ENCODE peak calls at places on chromosome 10, in four cellular contexts. O, Z, V and I are unnamed samples.

GRCh38 chr10:131723601-131724530 is 176.9 kb upstream of the PPP2R2D start:
- DNase-seq in Z (no peak), O (peak; percentile 27), V (no peak), I (no peak)

GRCh38 chr10:116146374-116146773 is 126.6 kb downstream of the GFRA1 start:
- DNase-seq in V (no peak), Z (no peak), O (no peak), I (no peak)

GRCh38 chr10:11707936-11708335 is 34.2 kb upstream of the ECHDC3 start:
- DNase-seq in O (no peak), Z (no peak), V (no peak), I (no peak)

GRCh38 chr10:74117738-74118137 is 32.9 kb downstream of the AP3M1 start:
- DNase-seq in V (no peak), Z (no peak), O (no peak), I (no peak)

GRCh38 chr10:6207658-6208057 is 4.9 kb downstream of the PFKFB3 start:
- DNase-seq in Z (no peak), O (no peak), V (peak; percentile 32), I (no peak)

GRCh38 chr10:92552310-92552709 is 21.6 kb downstream of the IDE start:
- DNase-seq in O (no peak), Z (no peak), V (no peak), I (no peak)

GRCh38 chr10:131173484-131174210 is 137.9 kb downstream of the TCERG1L start:
- DNase-seq in O (no peak), Z (no peak), V (no peak), I (no peak)

GRCh38 chr10:128579902-128580301 is 453.7 kb upstream of the MKI67 start:
- DNase-seq in O (no peak), V (no peak), Z (no peak), I (no peak)

GRCh38 chr10:12221323-12222298 is 25.6 kb downstream of the CDC123 start:
- DNase-seq in O (no peak), Z (no peak), V (no peak), I (no peak)